ENCODE peak calls at places on chromosomes 5 and 9, in six cellular contexts. Y is OCI-LY7, M is heart left ventricle, A is HuH-7.5, B is MCF 10A, X is stromal cell of bone marrow. O is an unnamed sample.

GRCh38 chr9:5013379-5013778 is 28.3 kb downstream of the JAK2 start:
- DNase-seq in Y (no peak), M (no peak), A (no peak), B (no peak), X (no peak), O (peak)

GRCh38 chr5:96967400-96967799 is 31.5 kb downstream of the LNPEP start:
- DNase-seq in Y (no peak), M (no peak), A (no peak), B (no peak), X (no peak), O (no peak)

GRCh38 chr5:171789353-171789752 is 3.7 kb downstream of the SMIM23 start:
- DNase-seq in Y (no peak), M (no peak), A (no peak), B (no peak), X (no peak), O (no peak)

GRCh38 chr9:130745829-130746228 is 52.2 kb downstream of the EXOSC2 start:
- DNase-seq in Y (no peak), M (no peak), A (no peak), B (no peak), X (no peak), O (no peak)

GRCh38 chr5:67063791-67064190 is 132.8 kb downstream of the CD180 start:
- DNase-seq in Y (no peak), M (no peak), A (no peak), B (peak), X (no peak), O (peak)

GRCh38 chr5:38672059-38672791 is 115.8 kb upstream of the LIFR start:
- DNase-seq in Y (no peak), M (no peak), A (peak), B (peak), X (no peak), O (no peak)

GRCh38 chr5:13566903-13567339 is 377.6 kb downstream of the DNAH5 start:
- DNase-seq in Y (no peak), M (no peak), A (peak), B (peak), X (peak), O (no peak)

GRCh38 chr5:52725065-52725746 is 62.5 kb upstream of the ITGA1 start:
- DNase-seq in Y (no peak), M (no peak), A (no peak), B (peak), X (no peak), O (no peak)

GRCh38 chr5:159504857-159505304 is 174.6 kb upstream of the IL12B start:
- DNase-seq in Y (no peak), M (peak), A (no peak), B (peak), X (peak), O (peak)

GRCh38 chr5:147748590-147748989 is 33.9 kb downstream of the JAKMIP2 start:
- DNase-seq in Y (no peak), M (no peak), A (no peak), B (no peak), X (no peak), O (no peak)

GRCh38 chr9:123063172-123063508 is 29.7 kb downstream of the GPR21 start:
- DNase-seq in Y (no peak), M (no peak), A (no peak), B (no peak), X (no peak), O (no peak)

GRCh38 chr5:10201223-10201868 is 48.3 kb downstream of the ATPSCKMT start:
- DNase-seq in Y (no peak), M (no peak), A (no peak), B (no peak), X (no peak), O (no peak)

GRCh38 chr9:73151653-73152382 is at the start of gene ANXA1:
- DNase-seq in Y (no peak), M (no peak), A (no peak), B (peak), X (peak), O (peak)

GRCh38 chr9:2465921-2466460 is 155.6 kb upstream of the VLDLR start:
- DNase-seq in Y (no peak), M (no peak), A (peak), B (peak), X (no peak), O (no peak)

GRCh38 chr5:83848928-83849327 is 128.3 kb upstream of the HAPLN1 start:
- DNase-seq in Y (no peak), M (no peak), A (no peak), B (no peak), X (no peak), O (no peak)

GRCh38 chr9:82152181-82152580 is 163.6 kb downstream of the SPATA31D1 start:
- DNase-seq in Y (no peak), M (no peak), A (no peak), B (no peak), X (no peak), O (no peak)

GRCh38 chr5:2898661-2899060 is 147.2 kb upstream of the IRX2 start:
- DNase-seq in Y (no peak), M (no peak), A (no peak), B (no peak), X (no peak), O (no peak)

GRCh38 chr5:39760385-39761198 is 335.8 kb upstream of the DAB2 start:
- DNase-seq in Y (no peak), M (no peak), A (no peak), B (peak), X (peak), O (peak)

GRCh38 chr9:5869315-5870019 is 21.2 kb upstream of the MLANA start:
- DNase-seq in Y (peak), M (no peak), A (peak), B (peak), X (no peak), O (no peak)

GRCh38 chr5:174903333-174903732 is 179.0 kb downstream of the MSX2 start:
- DNase-seq in Y (no peak), M (no peak), A (no peak), B (peak), X (no peak), O (no peak)

O was measured in cardiac muscle cell.